ENCODE peak calls at places on chromosomes 13 and 19, in four cellular contexts. One of them, this sample, is unnamed.

GRCh38 chr13:27810009-27810408 is 17.7 kb downstream of the GSX1 start:
- DNase-seq in fibroblast of the aortic adventitia: no peak
- DNase-seq in nephron progenitor cell: no peak
- DNase-seq in prostate gland: no peak
- DNase-seq in this sample: no peak

GRCh38 chr13:98961204-98962105 is 16.4 kb downstream of the DOCK9 start:
- DNase-seq in fibroblast of the aortic adventitia: no peak
- DNase-seq in nephron progenitor cell: no peak
- DNase-seq in prostate gland: no peak
- DNase-seq in this sample: no peak

GRCh38 chr13:30745917-30746686 is 10.8 kb downstream of the ALOX5AP start:
- DNase-seq in fibroblast of the aortic adventitia: no peak
- DNase-seq in nephron progenitor cell: peak
- DNase-seq in prostate gland: no peak
- DNase-seq in this sample: no peak

GRCh38 chr19:50311723-50312635 is 17.2 kb downstream of the KCNC3 start:
- DNase-seq in fibroblast of the aortic adventitia: no peak
- DNase-seq in nephron progenitor cell: peak
- DNase-seq in prostate gland: no peak
- DNase-seq in this sample: no peak

GRCh38 chr13:27293051-27293691 is 22.5 kb downstream of the RASL11A start:
- DNase-seq in fibroblast of the aortic adventitia: no peak
- DNase-seq in nephron progenitor cell: no peak
- DNase-seq in prostate gland: no peak
- DNase-seq in this sample: no peak

GRCh38 chr13:114148521-114148855 is 16.1 kb upstream of the RASA3 start:
- DNase-seq in fibroblast of the aortic adventitia: no peak
- DNase-seq in nephron progenitor cell: no peak
- DNase-seq in prostate gland: no peak
- DNase-seq in this sample: no peak

GRCh38 chr19:11435833-11436313 is 438 bp downstream of the PRKCSH start:
- DNase-seq in fibroblast of the aortic adventitia: no peak
- DNase-seq in nephron progenitor cell: peak
- DNase-seq in prostate gland: no peak
- DNase-seq in this sample: peak

GRCh38 chr13:99704390-99704789 is 203.1 kb downstream of the TM9SF2 start:
- DNase-seq in fibroblast of the aortic adventitia: no peak
- DNase-seq in nephron progenitor cell: no peak
- DNase-seq in prostate gland: no peak
- DNase-seq in this sample: no peak

GRCh38 chr19:51699170-51699569 is 6.0 kb downstream of the SPACA6 start:
- DNase-seq in fibroblast of the aortic adventitia: no peak
- DNase-seq in nephron progenitor cell: no peak
- DNase-seq in prostate gland: no peak
- DNase-seq in this sample: no peak

GRCh38 chr19:38878575-38879399 is 712 bp upstream of the RINL start:
- DNase-seq in fibroblast of the aortic adventitia: no peak
- DNase-seq in nephron progenitor cell: no peak
- DNase-seq in prostate gland: no peak
- DNase-seq in this sample: no peak

GRCh38 chr13:77285098-77285497 is 41.8 kb downstream of the MYCBP2 start:
- DNase-seq in fibroblast of the aortic adventitia: no peak
- DNase-seq in nephron progenitor cell: no peak
- DNase-seq in prostate gland: no peak
- DNase-seq in this sample: no peak

GRCh38 chr13:106381083-106381482 is 154.4 kb downstream of the EFNB2 start:
- DNase-seq in fibroblast of the aortic adventitia: peak
- DNase-seq in nephron progenitor cell: no peak
- DNase-seq in prostate gland: no peak
- DNase-seq in this sample: no peak

GRCh38 chr19:7850975-7851622 is 21.1 kb downstream of the EVI5L start:
- DNase-seq in fibroblast of the aortic adventitia: no peak
- DNase-seq in nephron progenitor cell: no peak
- DNase-seq in prostate gland: no peak
- DNase-seq in this sample: no peak

GRCh38 chr19:17107546-17108452 is 32.2 kb downstream of the MYO9B start:
- DNase-seq in fibroblast of the aortic adventitia: peak
- DNase-seq in nephron progenitor cell: peak
- DNase-seq in prostate gland: peak
- DNase-seq in this sample: no peak

GRCh38 chr13:106919093-106919492 is 351.2 kb upstream of the ARGLU1 start:
- DNase-seq in fibroblast of the aortic adventitia: no peak
- DNase-seq in nephron progenitor cell: peak
- DNase-seq in prostate gland: no peak
- DNase-seq in this sample: peak

GRCh38 chr19:10646781-10647180 is 7.4 kb upstream of the ILF3 start:
- DNase-seq in fibroblast of the aortic adventitia: no peak
- DNase-seq in nephron progenitor cell: no peak
- DNase-seq in prostate gland: no peak
- DNase-seq in this sample: no peak

GRCh38 chr19:3782903-3783302 is 3.3 kb downstream of the MATK start:
- DNase-seq in fibroblast of the aortic adventitia: no peak
- DNase-seq in nephron progenitor cell: no peak
- DNase-seq in prostate gland: no peak
- DNase-seq in this sample: no peak

GRCh38 chr13:113977976-113978375 is 4.1 kb upstream of the C13orf46 start:
- DNase-seq in fibroblast of the aortic adventitia: no peak
- DNase-seq in nephron progenitor cell: no peak
- DNase-seq in prostate gland: no peak
- DNase-seq in this sample: no peak

GRCh38 chr19:53646144-53646543 is 14.3 kb downstream of the DPRX start:
- DNase-seq in fibroblast of the aortic adventitia: no peak
- DNase-seq in nephron progenitor cell: no peak
- DNase-seq in prostate gland: no peak
- DNase-seq in this sample: no peak

GRCh38 chr19:40974633-40975037 is 16.4 kb upstream of the CYP2B6 start:
- DNase-seq in fibroblast of the aortic adventitia: peak
- DNase-seq in nephron progenitor cell: peak
- DNase-seq in prostate gland: peak
- DNase-seq in this sample: peak

GRCh38 chr19:17128820-17129219 is 53.2 kb downstream of the MYO9B start:
- DNase-seq in fibroblast of the aortic adventitia: no peak
- DNase-seq in nephron progenitor cell: no peak
- DNase-seq in prostate gland: no peak
- DNase-seq in this sample: no peak

GRCh38 chr19:28292822-28293500 is 920.0 kb downstream of the UQCRFS1 start:
- DNase-seq in fibroblast of the aortic adventitia: no peak
- DNase-seq in nephron progenitor cell: no peak
- DNase-seq in prostate gland: no peak
- DNase-seq in this sample: peak

GRCh38 chr19:38617283-38617763 is 430 bp downstream of the MAP4K1 start:
- DNase-seq in fibroblast of the aortic adventitia: no peak
- DNase-seq in nephron progenitor cell: no peak
- DNase-seq in prostate gland: no peak
- DNase-seq in this sample: no peak

GRCh38 chr13:45055902-45056648 is 64.2 kb upstream of the GTF2F2 start:
- DNase-seq in fibroblast of the aortic adventitia: peak
- DNase-seq in nephron progenitor cell: no peak
- DNase-seq in prostate gland: no peak
- DNase-seq in this sample: no peak

GRCh38 chr19:39842693-39843435 is 3.3 kb downstream of the FBL start:
- DNase-seq in fibroblast of the aortic adventitia: no peak
- DNase-seq in nephron progenitor cell: no peak
- DNase-seq in prostate gland: no peak
- DNase-seq in this sample: no peak

GRCh38 chr13:80276371-80277289 is 64.3 kb downstream of the SPRY2 start:
- DNase-seq in fibroblast of the aortic adventitia: no peak
- DNase-seq in nephron progenitor cell: peak
- DNase-seq in prostate gland: no peak
- DNase-seq in this sample: peak

GRCh38 chr19:51076602-51077213 is 6.0 kb downstream of the KLK14 start:
- DNase-seq in fibroblast of the aortic adventitia: no peak
- DNase-seq in nephron progenitor cell: no peak
- DNase-seq in prostate gland: no peak
- DNase-seq in this sample: no peak

GRCh38 chr13:73416093-73416492 is 357.3 kb downstream of the KLF5 start:
- DNase-seq in fibroblast of the aortic adventitia: no peak
- DNase-seq in nephron progenitor cell: no peak
- DNase-seq in prostate gland: no peak
- DNase-seq in this sample: no peak

GRCh38 chr13:107458269-107458668 is 757.1 kb downstream of the LIG4 start:
- DNase-seq in fibroblast of the aortic adventitia: no peak
- DNase-seq in nephron progenitor cell: no peak
- DNase-seq in prostate gland: no peak
- DNase-seq in this sample: no peak

GRCh38 chr19:56079609-56080008 is 41.5 kb downstream of the ZNF787 start:
- DNase-seq in fibroblast of the aortic adventitia: no peak
- DNase-seq in nephron progenitor cell: no peak
- DNase-seq in prostate gland: no peak
- DNase-seq in this sample: no peak

GRCh38 chr13:46903748-46904147 is 6.9 kb upstream of the HTR2A start:
- DNase-seq in fibroblast of the aortic adventitia: peak
- DNase-seq in nephron progenitor cell: no peak
- DNase-seq in prostate gland: no peak
- DNase-seq in this sample: no peak

GRCh38 chr13:97058417-97058816 is 64.1 kb upstream of the OXGR1 start:
- DNase-seq in fibroblast of the aortic adventitia: no peak
- DNase-seq in nephron progenitor cell: no peak
- DNase-seq in prostate gland: no peak
- DNase-seq in this sample: no peak

GRCh38 chr13:108313382-108313781 is 43.9 kb downstream of the TNFSF13B start:
- DNase-seq in fibroblast of the aortic adventitia: no peak
- DNase-seq in nephron progenitor cell: no peak
- DNase-seq in prostate gland: no peak
- DNase-seq in this sample: no peak

GRCh38 chr13:83943530-83944279 is 61.4 kb upstream of the SLITRK1 start:
- DNase-seq in fibroblast of the aortic adventitia: no peak
- DNase-seq in nephron progenitor cell: no peak
- DNase-seq in prostate gland: no peak
- DNase-seq in this sample: no peak

GRCh38 chr13:24208314-24208713 is 47.8 kb downstream of the SPATA13 start:
- DNase-seq in fibroblast of the aortic adventitia: peak
- DNase-seq in nephron progenitor cell: no peak
- DNase-seq in prostate gland: no peak
- DNase-seq in this sample: no peak

GRCh38 chr13:48954086-48954485 is 21.6 kb upstream of the FNDC3A start:
- DNase-seq in fibroblast of the aortic adventitia: peak
- DNase-seq in nephron progenitor cell: no peak
- DNase-seq in prostate gland: no peak
- DNase-seq in this sample: no peak

GRCh38 chr19:38264486-38265212 is at the start of gene SPINT2:
- DNase-seq in fibroblast of the aortic adventitia: no peak
- DNase-seq in nephron progenitor cell: peak
- DNase-seq in prostate gland: no peak
- DNase-seq in this sample: peak

GRCh38 chr19:5695649-5696195 is 5.6 kb downstream of the RPL36 start:
- DNase-seq in fibroblast of the aortic adventitia: no peak
- DNase-seq in nephron progenitor cell: no peak
- DNase-seq in prostate gland: no peak
- DNase-seq in this sample: no peak

GRCh38 chr13:71674776-71675352 is 192.1 kb downstream of the DACH1 start:
- DNase-seq in fibroblast of the aortic adventitia: no peak
- DNase-seq in nephron progenitor cell: no peak
- DNase-seq in prostate gland: no peak
- DNase-seq in this sample: no peak
- TF ChIP-seq CTCF in fibroblast of the aortic adventitia: no peak
- TF ChIP-seq CTCF in nephron progenitor cell: no peak
- TF ChIP-seq CTCF in prostate gland: no peak
- TF ChIP-seq CTCF in this sample: peak

GRCh38 chr19:35156673-35157014 is 2.1 kb downstream of the FXYD5 start:
- DNase-seq in fibroblast of the aortic adventitia: no peak
- DNase-seq in nephron progenitor cell: no peak
- DNase-seq in prostate gland: no peak
- DNase-seq in this sample: no peak

GRCh38 chr19:35155441-35155840 is 906 bp downstream of the FXYD5 start:
- DNase-seq in fibroblast of the aortic adventitia: no peak
- DNase-seq in nephron progenitor cell: no peak
- DNase-seq in prostate gland: no peak
- DNase-seq in this sample: no peak

GRCh38 chr19:35153701-35154534 is 617 bp upstream of the FXYD5 start:
- DNase-seq in fibroblast of the aortic adventitia: no peak
- DNase-seq in nephron progenitor cell: peak
- DNase-seq in prostate gland: no peak
- DNase-seq in this sample: peak

GRCh38 chr19:35155981-35156672 is 1.6 kb downstream of the FXYD5 start:
- DNase-seq in fibroblast of the aortic adventitia: no peak
- DNase-seq in nephron progenitor cell: no peak
- DNase-seq in prostate gland: no peak
- DNase-seq in this sample: no peak

GRCh38 chr19:35154535-35155406 is at the start of gene FXYD5:
- DNase-seq in fibroblast of the aortic adventitia: peak
- DNase-seq in nephron progenitor cell: peak
- DNase-seq in prostate gland: no peak
- DNase-seq in this sample: peak
- TF ChIP-seq CTCF in fibroblast of the aortic adventitia: peak
- TF ChIP-seq CTCF in nephron progenitor cell: no peak
- TF ChIP-seq CTCF in prostate gland: no peak
- TF ChIP-seq CTCF in this sample: no peak

DNA sequence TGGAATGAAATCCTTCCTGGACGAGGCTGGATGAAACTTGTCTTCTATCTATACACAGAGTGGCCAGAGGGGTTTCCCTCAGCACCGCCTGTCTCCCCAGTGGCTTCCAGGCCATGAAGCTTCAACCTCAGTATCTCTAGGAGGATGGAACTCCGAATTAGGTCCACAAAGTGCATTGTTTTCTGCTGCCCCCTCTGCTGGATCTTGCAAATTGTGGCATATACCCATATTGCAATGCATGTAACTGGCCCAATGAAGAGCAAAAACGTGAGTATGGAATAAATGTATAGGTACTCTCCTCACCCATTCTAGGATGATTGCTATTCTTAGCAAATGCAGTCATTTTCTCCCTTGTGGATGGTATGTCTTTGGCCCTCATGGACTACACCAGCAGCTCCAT is 14.7 kb upstream of the LILRB4 start:
- DNase-seq in fibroblast of the aortic adventitia: no peak
- DNase-seq in nephron progenitor cell: no peak
- DNase-seq in prostate gland: no peak
- DNase-seq in this sample: no peak
- TF ChIP-seq CTCF in fibroblast of the aortic adventitia: no peak
- TF ChIP-seq CTCF in nephron progenitor cell: no peak
- TF ChIP-seq CTCF in prostate gland: no peak
- TF ChIP-seq CTCF in this sample: no peak

GRCh38 chr13:112244061-112244460 is 132.1 kb upstream of the SPACA7 start:
- DNase-seq in fibroblast of the aortic adventitia: no peak
- DNase-seq in nephron progenitor cell: no peak
- DNase-seq in prostate gland: no peak
- DNase-seq in this sample: no peak
- TF ChIP-seq CTCF in fibroblast of the aortic adventitia: no peak
- TF ChIP-seq CTCF in nephron progenitor cell: no peak
- TF ChIP-seq CTCF in prostate gland: no peak
- TF ChIP-seq CTCF in this sample: no peak

GRCh38 chr13:28819046-28819747 is 942 bp upstream of the MTUS2 start:
- DNase-seq in fibroblast of the aortic adventitia: peak
- DNase-seq in nephron progenitor cell: no peak
- DNase-seq in prostate gland: no peak
- DNase-seq in this sample: no peak

GRCh38 chr13:28822161-28822560 is 2.0 kb downstream of the MTUS2 start:
- DNase-seq in fibroblast of the aortic adventitia: no peak
- DNase-seq in nephron progenitor cell: no peak
- DNase-seq in prostate gland: no peak
- DNase-seq in this sample: no peak

GRCh38 chr13:28820099-28821051 is at the start of gene MTUS2:
- DNase-seq in fibroblast of the aortic adventitia: no peak
- DNase-seq in nephron progenitor cell: peak
- DNase-seq in prostate gland: no peak
- DNase-seq in this sample: peak

GRCh38 chr13:28819748-28820098 is 416 bp upstream of the MTUS2 start:
- DNase-seq in fibroblast of the aortic adventitia: peak
- DNase-seq in nephron progenitor cell: peak
- DNase-seq in prostate gland: no peak
- DNase-seq in this sample: peak

GRCh38 chr13:28817204-28817603 is 2.9 kb upstream of the MTUS2 start:
- DNase-seq in fibroblast of the aortic adventitia: no peak
- DNase-seq in nephron progenitor cell: no peak
- DNase-seq in prostate gland: no peak
- DNase-seq in this sample: peak
- TF ChIP-seq CTCF in fibroblast of the aortic adventitia: no peak
- TF ChIP-seq CTCF in nephron progenitor cell: no peak
- TF ChIP-seq CTCF in prostate gland: no peak
- TF ChIP-seq CTCF in this sample: no peak

This sample was measured in endothelial cell.